ENCODE peak calls at places on chromosomes 12 and 14, in nine cellular contexts. F is lung microvascular endothelial cell; M is activated gamma-delta T cell treated with Interleukin-2 at 50 U/mL for 16 hours; P is H4; I is BJ; S is amygdala; V is activated T-cell treated with anti-CD3 and anti-CD28 coated beads for 4 hours; C is small intestine; K is effector memory CD8-positive, alpha-beta T cell. B is an unnamed sample.
A peak's percentile ranks its signal among the peaks of the same experiment; 100 is the strongest.

GRCh38 chr12:93387780-93388179 is 10.1 kb downstream of the NUDT4 start:
- DNase-seq in V (no peak), F (peak; percentile 72), S (no peak), P (no peak), I (no peak), C (no peak), K (no peak), M (no peak), B (no peak)

GRCh38 chr14:32018391-32019092 is 58.6 kb upstream of the ARHGAP5 start:
- DNase-seq in C (no peak), K (no peak), I (no peak), F (no peak), S (no peak), P (no peak), V (no peak), M (no peak), B (no peak)

GRCh38 chr12:3464561-3464960 is 26.4 kb upstream of the PRMT8 start:
- DNase-seq in P (no peak), K (no peak), V (no peak), F (no peak), S (no peak), M (no peak), I (no peak), C (no peak), B (no peak)

GRCh38 chr14:55117816-55118441 is 11.1 kb upstream of the LGALS3 start:
- DNase-seq in M (no peak), F (no peak), P (peak; percentile 48), K (no peak), C (no peak), I (no peak), S (no peak), V (no peak), B (no peak)

GRCh38 chr12:69985656-69986055 is 160.6 kb downstream of the MYRFL start:
- DNase-seq in V (no peak), F (no peak), C (peak; percentile 83), S (no peak), M (no peak), I (no peak), P (peak; percentile 32), K (no peak), B (no peak)

GRCh38 chr14:92143962-92144361 is 22.2 kb downstream of the CPSF2 start:
- DNase-seq in V (no peak), C (no peak), P (no peak), M (no peak), K (no peak), S (no peak), F (no peak), I (no peak), B (no peak)

GRCh38 chr12:124713436-124714082 is 146.1 kb upstream of the NCOR2 start:
- DNase-seq in I (peak; percentile 48), V (peak; percentile 69), S (no peak), F (peak; percentile 99), M (peak; percentile 23), C (peak; percentile 61), P (peak; percentile 65), K (peak; percentile 48), B (no peak)

GRCh38 chr12:93317227-93317626 is 60.5 kb upstream of the NUDT4 start:
- DNase-seq in K (no peak), P (no peak), I (no peak), F (peak; percentile 32), C (peak; percentile 60), M (no peak), V (no peak), S (no peak), B (no peak)

GRCh38 chr12:123533672-123534643 is at the start of gene RILPL1:
- DNase-seq in S (peak; percentile 44), V (peak; percentile 13), F (peak; percentile 56), K (peak; percentile 43), M (peak; percentile 26), C (peak; percentile 17), I (no peak), P (no peak), B (peak; percentile 60)

GRCh38 chr14:99075771-99076370 is 196.1 kb downstream of the BCL11B start:
- DNase-seq in I (no peak), K (no peak), S (no peak), V (no peak), F (no peak), M (no peak), P (no peak), C (no peak), B (no peak)

GRCh38 chr12:70664463-70664862 is 27.2 kb upstream of the PTPRB start:
- DNase-seq in C (no peak), S (no peak), F (peak; percentile 65), I (no peak), M (no peak), V (no peak), P (no peak), K (no peak), B (no peak)

GRCh38 chr14:77305696-77306095 is 15.0 kb downstream of the POMT2 start:
- DNase-seq in I (no peak), C (no peak), S (peak; percentile 20), F (no peak), K (no peak), V (no peak), P (no peak), M (no peak), B (no peak)

GRCh38 chr14:57879516-57879915 is 13.6 kb upstream of the SLC35F4 start:
- DNase-seq in P (no peak), I (no peak), C (no peak), K (no peak), S (no peak), M (no peak), F (no peak), V (no peak), B (no peak)

GRCh38 chr12:111405856-111406473 is at the start of gene SH2B3:
- DNase-seq in M (peak; percentile 79), K (no peak), C (no peak), S (no peak), V (no peak), I (no peak), P (no peak), F (peak; percentile 84), B (no peak)

GRCh38 chr12:92074889-92075288 is 70.8 kb downstream of the BTG1 start:
- DNase-seq in V (no peak), C (no peak), S (no peak), M (no peak), I (no peak), F (peak; percentile 51), P (no peak), K (no peak), B (no peak)